ENCODE peak calls at places on chromosomes 5 and 9, in six cellular contexts. P is GM12878, R is HCT116, H is upper lobe of left lung, I is HepG2, A is K562. T is an unnamed sample.

GRCh38 chr5:106367281-106367680 is 1303.5 kb downstream of the EFNA5 start:
- ATAC-seq in A (no peak), H (no peak), R (no peak), P (no peak), I (no peak), T (no peak)

GRCh38 chr9:3850083-3850482 is 324.3 kb upstream of the RFX3 start:
- ATAC-seq in R (no peak), A (no peak), I (no peak), H (no peak), P (peak; percentile 57), T (no peak)

GRCh38 chr5:113213551-113213971 is 221.2 kb downstream of the TSSK1B start:
- ATAC-seq in A (no peak), H (peak; percentile 45), I (no peak), P (no peak), R (no peak), T (peak; percentile 36)

GRCh38 chr5:175823731-175824525 is 47.5 kb upstream of the CPLX2 start:
- ATAC-seq in A (no peak), P (peak; percentile 36), H (no peak), R (no peak), I (no peak), T (no peak)

GRCh38 chr5:168198359-168198758 is 93.1 kb upstream of the WWC1 start:
- ATAC-seq in R (no peak), P (peak; percentile 48), I (no peak), A (no peak), H (no peak), T (no peak)

GRCh38 chr9:99471033-99471432 is 249.0 kb downstream of the SEC61B start:
- ATAC-seq in I (no peak), R (no peak), H (no peak), P (no peak), A (no peak), T (no peak)

GRCh38 chr5:156329197-156329611 is 2.2 kb downstream of the SGCD start:
- ATAC-seq in A (no peak), R (no peak), P (no peak), H (no peak), I (no peak), T (no peak)

GRCh38 chr5:169512385-169512784 is 71.2 kb upstream of the SPDL1 start:
- ATAC-seq in I (peak; percentile 79), H (no peak), A (peak; percentile 37), P (peak; percentile 52), R (peak; percentile 63), T (no peak)

GRCh38 chr5:124596595-124597388 is 149.6 kb downstream of the ZNF608 start:
- ATAC-seq in I (peak; percentile 74), R (peak; percentile 86), P (no peak), A (peak; percentile 75), H (no peak), T (no peak)

GRCh38 chr5:142082182-142082781 is 26.3 kb upstream of the NDFIP1 start:
- ATAC-seq in H (no peak), I (no peak), P (no peak), A (no peak), R (no peak), T (no peak)

GRCh38 chr5:107653685-107654084 is 17.1 kb downstream of the EFNA5 start:
- ATAC-seq in R (no peak), I (no peak), H (no peak), A (no peak), P (peak; percentile 12), T (no peak)

GRCh38 chr5:14400611-14401010 is 181.0 kb upstream of the OTULINL start:
- ATAC-seq in R (no peak), H (no peak), P (no peak), I (no peak), A (no peak), T (no peak)

GRCh38 chr5:80276186-80276585 is 20.3 kb upstream of the SERINC5 start:
- ATAC-seq in A (no peak), H (no peak), I (no peak), P (no peak), R (no peak), T (no peak)

GRCh38 chr9:31210982-31211570 is 1173.4 kb upstream of the ACO1 start:
- ATAC-seq in I (peak; percentile 85), H (peak; percentile 28), R (peak; percentile 49), P (peak; percentile 90), A (no peak), T (no peak)

GRCh38 chr9:120392245-120392644 is 187.7 kb downstream of the CDK5RAP2 start:
- ATAC-seq in R (no peak), P (no peak), H (no peak), I (no peak), A (no peak), T (no peak)

GRCh38 chr5:71895546-71895945 is 176.5 kb downstream of the CARTPT start:
- ATAC-seq in I (no peak), P (no peak), H (no peak), A (no peak), R (no peak), T (no peak)

GRCh38 chr9:126499911-126500599 is 113.7 kb upstream of the LMX1B start:
- ATAC-seq in R (no peak), A (no peak), P (no peak), H (no peak), I (peak; percentile 12), T (peak; percentile 1)

GRCh38 chr5:79787448-79787847 is 97.8 kb downstream of the CMYA5 start:
- ATAC-seq in P (no peak), I (no peak), H (no peak), R (no peak), A (no peak), T (no peak)

GRCh38 chr5:67619235-67619634 is 422.6 kb upstream of the CD180 start:
- ATAC-seq in I (no peak), A (no peak), R (no peak), H (no peak), P (no peak), T (no peak)

GRCh38 chr5:155017610-155018009 is 4.1 kb downstream of the KIF4B start:
- ATAC-seq in H (no peak), I (no peak), P (peak; percentile 85), A (peak; percentile 48), R (no peak), T (no peak)

GRCh38 chr5:74183041-74183440 is 457.5 kb downstream of the ENC1 start:
- ATAC-seq in I (no peak), A (no peak), R (no peak), P (no peak), H (no peak), T (no peak)

GRCh38 chr5:36876965-36877666 is 547 bp downstream of the NIPBL start:
- ATAC-seq in H (peak; percentile 76), P (peak; percentile 23), R (peak; percentile 61), A (peak; percentile 25), I (peak; percentile 59), T (peak; percentile 57)

GRCh38 chr5:36874465-36874864 is 2.1 kb upstream of the NIPBL start:
- ATAC-seq in P (no peak), H (no peak), A (no peak), R (no peak), I (no peak), T (no peak)

GRCh38 chr5:36876389-36876964 is at the start of gene NIPBL:
- ATAC-seq in P (peak; percentile 66), I (peak; percentile 86), H (peak; percentile 94), R (peak; percentile 82), A (peak; percentile 61), T (peak; percentile 91)

GRCh38 chr5:36875051-36875788 is 1.3 kb upstream of the NIPBL start:
- ATAC-seq in P (peak; percentile 19), A (peak; percentile 48), I (peak; percentile 4), R (no peak), H (peak; percentile 63), T (peak; percentile 29)

GRCh38 chr5:36875789-36876388 is 680 bp upstream of the NIPBL start:
- ATAC-seq in P (peak; percentile 71), I (peak; percentile 86), R (peak; percentile 74), A (peak; percentile 73), H (peak; percentile 92), T (peak; percentile 86)
- TF ChIP-seq POLR2A in P (no peak), I (peak; percentile 9), R (peak; percentile 22), A (peak; percentile 20), H (peak; percentile 21), T (no peak)

DNA sequence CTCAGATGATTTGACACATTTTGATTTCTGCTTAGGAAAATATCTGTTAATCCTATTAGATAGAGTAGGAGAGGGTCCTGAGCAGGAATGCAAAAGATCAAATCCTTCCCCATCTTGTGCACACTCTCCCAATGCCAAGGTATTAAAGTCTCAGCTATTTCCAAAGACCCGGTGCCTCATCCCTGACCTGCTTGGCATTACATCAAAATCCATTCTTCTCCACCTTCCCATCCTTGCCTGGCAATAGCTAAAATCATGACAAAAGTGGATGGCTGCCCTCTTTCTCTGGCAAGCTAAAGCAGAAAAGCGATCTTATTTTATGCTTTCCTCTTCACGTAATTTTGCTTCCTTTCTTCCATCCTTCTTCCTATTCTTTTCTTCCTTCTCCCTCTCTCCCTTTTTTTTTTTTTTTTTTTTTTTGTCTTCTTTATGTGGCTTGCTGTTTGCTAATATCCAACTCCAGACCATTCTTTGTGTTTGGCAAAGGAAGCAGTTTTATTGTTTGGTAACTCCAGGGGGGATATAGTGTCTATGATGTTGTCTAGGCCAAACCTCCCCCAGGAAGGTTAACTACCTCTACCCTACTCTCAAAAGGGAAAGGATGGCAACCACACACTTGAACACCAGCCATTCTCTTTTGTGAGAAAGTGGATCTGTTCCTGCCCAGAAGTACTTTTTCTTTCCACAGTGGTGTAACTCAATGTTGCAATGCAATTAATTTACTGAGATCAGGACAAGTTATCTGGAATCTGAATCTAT is 120.8 kb upstream of the TMEM161B start:
- ATAC-seq in R (no peak), H (no peak), A (no peak), P (no peak), I (no peak), T (no peak)
- H3K27ac ChIP-seq in R (no peak overlapping the region), H (no peak overlapping the region), A (no peak overlapping the region), P (no peak overlapping the region), I (no peak overlapping the region), T (no peak overlapping the region)

GRCh38 chr9:114342755-114343440 is 13.2 kb downstream of the ORM2 start:
- ATAC-seq in I (no peak), R (no peak), P (no peak), A (no peak), H (no peak), T (no peak)

GRCh38 chr9:114343471-114344187 is 14.0 kb downstream of the ORM2 start:
- ATAC-seq in A (no peak), R (no peak), P (no peak), I (no peak), H (no peak), T (no peak)

GRCh38 chr9:114344692-114345091 is 15.0 kb downstream of the ORM2 start:
- ATAC-seq in H (no peak), I (no peak), R (no peak), P (no peak), A (no peak), T (no peak)

GRCh38 chr9:114345493-114346065 is 15.9 kb downstream of the ORM2 start:
- ATAC-seq in I (no peak), P (no peak), A (no peak), R (no peak), H (no peak), T (no peak)

DNA sequence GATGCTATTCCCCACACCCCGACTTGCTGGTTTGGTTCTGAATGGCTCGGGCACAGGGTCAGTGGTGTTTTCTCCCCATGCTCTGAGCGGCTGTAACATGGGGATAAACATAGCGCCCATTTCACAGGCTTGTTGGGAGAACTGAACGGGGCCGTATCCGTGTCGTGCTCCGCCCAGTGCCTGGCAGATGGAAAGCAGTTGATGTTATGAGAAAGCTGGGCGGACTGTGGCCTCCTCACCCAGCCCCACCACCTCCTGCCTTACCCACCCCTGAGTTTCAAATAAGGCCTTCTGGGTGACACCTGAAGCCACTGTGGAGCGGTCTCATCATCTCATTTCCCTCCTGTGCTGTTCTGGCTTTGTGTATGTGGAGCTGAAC is 14.5 kb downstream of the ORM2 start:
- ATAC-seq in P (no peak), A (no peak), R (no peak), H (no peak), I (no peak), T (no peak)
- TF ChIP-seq POLR2AphosphoS5 in P (no peak), A (no peak), R (no peak), H (no peak), I (no peak), T (no peak)

GRCh38 chr9:124769451-124770358 is 1.4 kb downstream of the NR6A1 start:
- ATAC-seq in R (peak; percentile 39), I (peak; percentile 41), H (no peak), P (peak; percentile 15), A (peak; percentile 50), T (no peak)
- TF ChIP-seq POLR2A in R (no peak), I (no peak), H (no peak), P (no peak), A (no peak), T (no peak)

T was measured in gastroesophageal sphincter.